ENCODE peak calls at places on chromosomes 3 and 15, in eight cellular contexts. I, J, Z, G, O, Q, X and V are unnamed samples.

GRCh38 chr15:50134524-50135024 is 15.5 kb upstream of the ATP8B4 start:
- DNase-seq in Q (peak; percentile 95), Z (peak; percentile 93), I (no peak), J (no peak), G (no peak), O (no peak), X (no peak), V (no peak)

GRCh38 chr15:53446376-53446775 is 313.1 kb downstream of the WDR72 start:
- DNase-seq in Z (no peak), J (no peak), G (no peak), Q (no peak), X (no peak), I (no peak), O (no peak), V (no peak)

GRCh38 chr3:11820540-11821041 is 26.1 kb downstream of the TAMM41 start:
- DNase-seq in Q (peak; percentile 73), J (no peak), I (no peak), G (no peak), Z (peak; percentile 80), O (no peak), X (no peak), V (no peak)

GRCh38 chr3:52374173-52374572 is 58.1 kb downstream of the DNAH1 start:
- DNase-seq in Z (no peak), I (no peak), Q (no peak), X (no peak), G (no peak), J (no peak), O (peak; percentile 54), V (no peak)

GRCh38 chr15:31396881-31397560 is 70.4 kb downstream of the KLF13 start:
- DNase-seq in O (peak; percentile 82), Q (peak; percentile 47), I (no peak), J (peak; percentile 94), Z (peak; percentile 79), X (peak; percentile 94), G (peak; percentile 58), V (no peak)

GRCh38 chr15:93151488-93151887 is 62.5 kb upstream of the RGMA start:
- DNase-seq in O (no peak), Z (no peak), J (no peak), I (no peak), G (no peak), Q (no peak), X (no peak), V (no peak)

GRCh38 chr3:101938262-101938847 is 89.0 kb downstream of the NFKBIZ start:
- DNase-seq in G (no peak), X (no peak), O (peak; percentile 80), J (no peak), I (no peak), Q (peak; percentile 27), Z (no peak), V (no peak)

GRCh38 chr3:131007782-131008181 is 18.8 kb downstream of the ASTE1 start:
- DNase-seq in X (no peak), G (no peak), Q (peak; percentile 17), O (no peak), I (no peak), J (no peak), Z (no peak), V (no peak)

GRCh38 chr3:186102687-186103086 is 6.2 kb downstream of the ETV5 start:
- DNase-seq in Z (no peak), Q (no peak), J (no peak), X (no peak), I (no peak), O (no peak), G (no peak), V (no peak)

GRCh38 chr3:45910892-45911291 is 24.5 kb downstream of the CCR9 start:
- DNase-seq in Q (no peak), I (no peak), G (no peak), J (no peak), X (no peak), Z (no peak), O (no peak), V (no peak)

GRCh38 chr3:186519021-186519658 is 25.0 kb downstream of the CRYGS start:
- DNase-seq in G (no peak), J (no peak), X (no peak), Q (no peak), I (peak; percentile 77), Z (no peak), O (peak; percentile 41), V (no peak)

GRCh38 chr3:121786485-121786884 is 36.9 kb upstream of the GOLGB1 start:
- DNase-seq in I (no peak), Q (peak; percentile 15), O (no peak), J (no peak), X (no peak), G (no peak), Z (no peak), V (no peak)

GRCh38 chr3:140568842-140569520 is 108.9 kb upstream of the TRIM42 start:
- DNase-seq in X (no peak), J (no peak), Q (peak; percentile 34), G (no peak), Z (no peak), I (no peak), O (no peak), V (no peak)

GRCh38 chr3:108518895-108519294 is 8.5 kb upstream of the MYH15 start:
- DNase-seq in J (no peak), Z (peak; percentile 18), O (no peak), X (no peak), Q (peak; percentile 54), G (no peak), I (no peak), V (no peak)

GRCh38 chr3:155869664-155870063 is 786 bp upstream of the GMPS start:
- DNase-seq in Z (no peak), J (no peak), I (no peak), X (no peak), Q (no peak), O (peak; percentile 29), G (no peak), V (no peak)

GRCh38 chr15:61195116-61196002 is 33.7 kb downstream of the RORA start:
- DNase-seq in I (no peak), J (no peak), G (peak; percentile 11), X (no peak), Q (peak; percentile 75), O (peak; percentile 58), Z (peak; percentile 12), V (no peak)
- TF ChIP-seq CTCF in I (peak; percentile 65), J (no peak), G (peak; percentile 66), X (peak; percentile 48), Q (peak; percentile 86), O (peak; percentile 80), Z (peak; percentile 68), V (peak; percentile 71)

GRCh38 chr3:126245811-126246727 is 65.7 kb upstream of the ALDH1L1 start:
- DNase-seq in Z (peak; percentile 54), I (no peak), X (peak; percentile 74), G (peak; percentile 48), J (peak; percentile 82), Q (peak; percentile 84), O (peak; percentile 66), V (peak; percentile 67)
- TF ChIP-seq CTCF in Z (peak; percentile 51), I (no peak), X (peak; percentile 43), G (peak; percentile 64), J (no peak), Q (peak; percentile 72), O (peak; percentile 87), V (peak; percentile 40)

GRCh38 chr15:84781505-84781904 is 33.1 kb downstream of the ZNF592 start:
- DNase-seq in O (no peak), Z (peak; percentile 35), X (no peak), I (no peak), G (no peak), Q (peak; percentile 43), J (no peak), V (no peak)

GRCh38 chr15:84782346-84782745 is 34.0 kb downstream of the ZNF592 start:
- DNase-seq in Z (no peak), G (no peak), J (no peak), X (no peak), I (no peak), Q (no peak), O (no peak), V (no peak)

GRCh38 chr15:84785053-84785452 is 32.1 kb upstream of the ALPK3 start:
- DNase-seq in Q (no peak), J (no peak), I (no peak), G (no peak), Z (no peak), O (no peak), X (no peak), V (no peak)

GRCh38 chr15:84784262-84784661 is 32.9 kb upstream of the ALPK3 start:
- DNase-seq in X (no peak), I (no peak), O (no peak), G (no peak), Q (no peak), J (no peak), Z (no peak), V (no peak)

DNA sequence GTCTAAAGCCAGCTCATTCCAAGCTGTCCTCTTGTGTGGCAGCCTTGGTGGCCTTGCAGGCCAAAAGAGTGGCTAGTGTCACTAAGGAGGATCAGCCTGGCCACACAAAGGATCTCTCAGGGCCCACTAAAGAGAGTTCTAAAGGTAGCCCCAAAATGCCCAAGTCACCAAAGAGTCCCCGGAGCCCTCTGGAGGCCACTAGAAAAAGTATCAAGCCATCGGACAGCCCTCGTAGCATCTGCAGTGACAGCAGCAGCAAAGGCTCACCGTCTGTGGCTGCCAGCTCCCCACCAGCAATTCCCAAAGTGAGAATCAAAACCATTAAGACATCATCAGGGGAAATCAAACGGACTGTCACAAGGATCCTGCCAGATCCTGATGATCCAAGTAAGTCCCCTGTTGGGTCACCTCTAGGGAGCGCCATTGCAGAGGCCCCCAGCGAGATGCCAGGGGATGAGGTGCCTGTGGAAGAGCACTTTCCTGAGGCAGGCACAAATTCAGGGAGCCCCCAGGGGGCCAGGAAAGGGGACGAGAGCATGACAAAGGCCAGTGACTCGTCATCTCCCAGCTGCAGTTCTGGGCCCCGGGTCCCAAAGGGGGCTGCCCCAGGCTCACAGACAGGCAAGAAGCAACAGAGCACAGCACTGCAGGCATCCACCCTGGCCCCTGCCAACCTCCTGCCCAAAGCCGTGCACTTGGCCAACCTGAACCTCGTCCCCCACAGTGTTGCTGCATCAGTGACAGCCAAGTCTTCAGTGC is 33.5 kb upstream of the ALPK3 start:
- DNase-seq in G (no peak), O (no peak), Q (no peak), Z (no peak), X (no peak), I (no peak), J (no peak), V (no peak)
- TF ChIP-seq CTCF in G (no peak), O (peak; percentile 40), Q (no peak), Z (no peak), X (no peak), I (no peak), J (no peak), V (no peak)

GRCh38 chr3:153063337-153063736 is 98.7 kb upstream of the RAP2B start:
- DNase-seq in J (no peak), Q (no peak), G (no peak), O (no peak), X (no peak), I (no peak), Z (no peak), V (no peak)
- TF ChIP-seq CTCF in J (no peak), Q (no peak), G (no peak), O (no peak), X (no peak), I (no peak), Z (no peak), V (no peak)

GRCh38 chr15:56281145-56281544 is 37.5 kb upstream of the RFX7 start:
- DNase-seq in Z (no peak), G (no peak), X (no peak), O (no peak), Q (no peak), J (no peak), I (no peak), V (no peak)

GRCh38 chr15:56291741-56292140 is 48.1 kb upstream of the RFX7 start:
- DNase-seq in I (no peak), X (no peak), Z (no peak), O (no peak), Q (no peak), J (no peak), G (no peak), V (no peak)

GRCh38 chr15:56286213-56286612 is 42.5 kb upstream of the RFX7 start:
- DNase-seq in Q (no peak), O (peak; percentile 7), X (no peak), I (no peak), Z (no peak), G (no peak), J (no peak), V (no peak)
- TF ChIP-seq CTCF in Q (peak; percentile 11), O (peak; percentile 64), X (no peak), I (no peak), Z (no peak), G (peak; percentile 38), J (no peak), V (no peak)